ENCODE peak calls at places on chromosomes 13 and 19, in six cellular contexts. D, J, A, V, Z and B are unnamed samples.

GRCh38 chr13:31072041-31072440 is 89.7 kb downstream of the HSPH1 start:
- DNase-seq in D (no peak), J (no peak), A (no peak), V (no peak), Z (no peak), B (no peak)

GRCh38 chr13:23321534-23322241 is 111.8 kb downstream of the SACS start:
- DNase-seq in D (no peak), J (no peak), A (no peak), V (no peak), Z (peak; percentile 48), B (peak; percentile 29)

GRCh38 chr13:27053902-27054595 is 117.6 kb downstream of the USP12 start:
- DNase-seq in D (no peak), J (no peak), A (no peak), V (no peak), Z (no peak), B (peak; percentile 57)

GRCh38 chr19:49856574-49857021 is 5.6 kb downstream of the PTOV1 start:
- DNase-seq in D (no peak), J (peak; percentile 58), A (no peak), V (no peak), Z (no peak), B (no peak)

GRCh38 chr19:772730-773436 is 22.0 kb downstream of the MISP start:
- DNase-seq in D (no peak), J (peak; percentile 84), A (no peak), V (no peak), Z (no peak), B (no peak)

GRCh38 chr13:114148521-114148855 is 16.1 kb upstream of the RASA3 start:
- DNase-seq in D (peak; percentile 90), J (peak; percentile 26), A (no peak), V (peak; percentile 82), Z (no peak), B (no peak)

GRCh38 chr13:96025283-96025682 is 27.9 kb downstream of the UGGT2 start:
- DNase-seq in D (no peak), J (no peak), A (no peak), V (no peak), Z (no peak), B (no peak)

GRCh38 chr19:3984908-3985642 is at the start of gene EEF2:
- DNase-seq in D (peak; percentile 91), J (peak; percentile 99), A (peak; percentile 89), V (peak; percentile 94), Z (peak; percentile 93), B (peak; percentile 77)

GRCh38 chr19:35462476-35462953 is 14.5 kb downstream of the FFAR2 start:
- DNase-seq in D (peak; percentile 64), J (no peak), A (peak; percentile 28), V (peak; percentile 36), Z (no peak), B (no peak)

GRCh38 chr13:113216165-113217056 is 7.0 kb downstream of the CUL4A start:
- DNase-seq in D (no peak), J (peak; percentile 78), A (no peak), V (no peak), Z (no peak), B (peak; percentile 80)

GRCh38 chr13:29958476-29958875 is 108.1 kb upstream of the UBL3 start:
- DNase-seq in D (peak; percentile 61), J (no peak), A (no peak), V (peak; percentile 9), Z (no peak), B (no peak)

GRCh38 chr13:37187110-37187509 is 81.6 kb upstream of the CSNK1A1L start:
- DNase-seq in D (no peak), J (no peak), A (no peak), V (no peak), Z (no peak), B (no peak)

GRCh38 chr19:53467138-53467502 is 413 bp upstream of the ZNF813 start:
- DNase-seq in D (no peak), J (peak; percentile 77), A (no peak), V (no peak), Z (peak; percentile 43), B (no peak)

GRCh38 chr13:48806522-48806921 is 152.8 kb downstream of the CYSLTR2 start:
- DNase-seq in D (no peak), J (no peak), A (no peak), V (no peak), Z (no peak), B (no peak)

GRCh38 chr19:57830071-57830602 is at the start of gene ZNF587B:
- DNase-seq in D (peak; percentile 15), J (peak; percentile 92), A (peak; percentile 46), V (no peak), Z (no peak), B (no peak)

GRCh38 chr13:51806571-51806970 is 2.6 kb upstream of the DHRS12 start:
- DNase-seq in D (no peak), J (no peak), A (no peak), V (no peak), Z (no peak), B (no peak)

GRCh38 chr19:47663911-47664771 is 49.1 kb upstream of the EHD2 start:
- DNase-seq in D (no peak), J (no peak), A (peak; percentile 23), V (no peak), Z (peak; percentile 87), B (peak; percentile 77)